ENCODE peak calls at places on chromosomes 2 and 18, in six cellular contexts. One of them, this sample, is unnamed.

GRCh38 chr2:239150125-239151011 is 250.5 kb downstream of the HDAC4 start:
- DNase-seq in transverse colon: no peak
- DNase-seq in HepG2: no peak
- DNase-seq in SK-N-SH: no peak
- DNase-seq in ovary: no peak
- DNase-seq in A549: no peak
- DNase-seq in this sample: peak; percentile 5

GRCh38 chr2:197092431-197092830 is 165.9 kb upstream of the PGAP1 start:
- DNase-seq in transverse colon: peak; percentile 20
- DNase-seq in HepG2: no peak
- DNase-seq in SK-N-SH: peak; percentile 46
- DNase-seq in ovary: peak; percentile 79
- DNase-seq in A549: no peak
- DNase-seq in this sample: peak; percentile 45

GRCh38 chr2:22885245-22885644 is 499.7 kb upstream of the KLHL29 start:
- DNase-seq in transverse colon: no peak
- DNase-seq in HepG2: no peak
- DNase-seq in SK-N-SH: no peak
- DNase-seq in ovary: no peak
- DNase-seq in A549: no peak
- DNase-seq in this sample: no peak

GRCh38 chr2:115910270-115910669 is 1467.8 kb downstream of the DPP10 start:
- DNase-seq in transverse colon: no peak
- DNase-seq in HepG2: no peak
- DNase-seq in SK-N-SH: peak; percentile 6
- DNase-seq in ovary: no peak
- DNase-seq in A549: no peak
- DNase-seq in this sample: no peak

GRCh38 chr2:222433381-222434173 is 9.2 kb downstream of the SGPP2 start:
- DNase-seq in transverse colon: peak; percentile 15
- DNase-seq in HepG2: no peak
- DNase-seq in SK-N-SH: no peak
- DNase-seq in ovary: no peak
- DNase-seq in A549: no peak
- DNase-seq in this sample: no peak

GRCh38 chr2:33412920-33413319 is 63.5 kb upstream of the RASGRP3 start:
- DNase-seq in transverse colon: no peak
- DNase-seq in HepG2: peak; percentile 26
- DNase-seq in SK-N-SH: peak; percentile 18
- DNase-seq in ovary: no peak
- DNase-seq in A549: peak; percentile 55
- DNase-seq in this sample: no peak

GRCh38 chr2:134258684-134259408 is 5.0 kb downstream of the MGAT5 start:
- DNase-seq in transverse colon: peak; percentile 21
- DNase-seq in HepG2: no peak
- DNase-seq in SK-N-SH: no peak
- DNase-seq in ovary: no peak
- DNase-seq in A549: no peak
- DNase-seq in this sample: no peak

GRCh38 chr2:9174771-9175441 is 31.7 kb upstream of the ASAP2 start:
- DNase-seq in transverse colon: no peak
- DNase-seq in HepG2: no peak
- DNase-seq in SK-N-SH: no peak
- DNase-seq in ovary: no peak
- DNase-seq in A549: no peak
- DNase-seq in this sample: no peak

GRCh38 chr2:99336780-99337163 is 417 bp upstream of the EIF5B start:
- DNase-seq in transverse colon: no peak
- DNase-seq in HepG2: no peak
- DNase-seq in SK-N-SH: no peak
- DNase-seq in ovary: no peak
- DNase-seq in A549: no peak
- DNase-seq in this sample: no peak

GRCh38 chr2:56185101-56185581 is 1.4 kb downstream of the CCDC85A start:
- DNase-seq in transverse colon: no peak
- DNase-seq in HepG2: no peak
- DNase-seq in SK-N-SH: peak; percentile 34
- DNase-seq in ovary: no peak
- DNase-seq in A549: peak; percentile 31
- DNase-seq in this sample: peak; percentile 20

GRCh38 chr2:45845566-45845965 is 194.1 kb downstream of the PRKCE start:
- DNase-seq in transverse colon: no peak
- DNase-seq in HepG2: no peak
- DNase-seq in SK-N-SH: peak; percentile 57
- DNase-seq in ovary: no peak
- DNase-seq in A549: no peak
- DNase-seq in this sample: no peak

GRCh38 chr2:142472382-142472781 is 341.6 kb upstream of the LRP1B start:
- DNase-seq in transverse colon: no peak
- DNase-seq in HepG2: peak; percentile 52
- DNase-seq in SK-N-SH: no peak
- DNase-seq in ovary: no peak
- DNase-seq in A549: no peak
- DNase-seq in this sample: no peak

GRCh38 chr2:119756837-119757236 is 2.9 kb upstream of the PTPN4 start:
- DNase-seq in transverse colon: peak; percentile 19
- DNase-seq in HepG2: peak; percentile 57
- DNase-seq in SK-N-SH: no peak
- DNase-seq in ovary: peak; percentile 75
- DNase-seq in A549: no peak
- DNase-seq in this sample: peak; percentile 61

GRCh38 chr2:41042343-41042742 is 590.5 kb upstream of the SLC8A1 start:
- DNase-seq in transverse colon: no peak
- DNase-seq in HepG2: no peak
- DNase-seq in SK-N-SH: no peak
- DNase-seq in ovary: no peak
- DNase-seq in A549: no peak
- DNase-seq in this sample: no peak

GRCh38 chr18:77131100-77131651 is 1.4 kb downstream of the MBP start:
- DNase-seq in transverse colon: peak; percentile 46
- DNase-seq in HepG2: no peak
- DNase-seq in SK-N-SH: no peak
- DNase-seq in ovary: no peak
- DNase-seq in A549: no peak
- DNase-seq in this sample: peak; percentile 44

GRCh38 chr2:223576873-223577272 is 25.3 kb downstream of the SCG2 start:
- DNase-seq in transverse colon: no peak
- DNase-seq in HepG2: no peak
- DNase-seq in SK-N-SH: no peak
- DNase-seq in ovary: peak; percentile 44
- DNase-seq in A549: no peak
- DNase-seq in this sample: peak; percentile 16

GRCh38 chr18:5669585-5669984 is 125.8 kb upstream of the EPB41L3 start:
- DNase-seq in transverse colon: no peak
- DNase-seq in HepG2: no peak
- DNase-seq in SK-N-SH: no peak
- DNase-seq in ovary: no peak
- DNase-seq in A549: no peak
- DNase-seq in this sample: no peak

GRCh38 chr18:37631422-37631821 is 65.8 kb upstream of the CELF4 start:
- DNase-seq in transverse colon: no peak
- DNase-seq in HepG2: no peak
- DNase-seq in SK-N-SH: no peak
- DNase-seq in ovary: no peak
- DNase-seq in A549: no peak
- DNase-seq in this sample: no peak

GRCh38 chr2:47205576-47206141 is 50.6 kb upstream of the STPG4 start:
- DNase-seq in transverse colon: no peak
- DNase-seq in HepG2: no peak
- DNase-seq in SK-N-SH: peak; percentile 77
- DNase-seq in ovary: peak; percentile 57
- DNase-seq in A549: no peak
- DNase-seq in this sample: no peak

GRCh38 chr2:54673501-54673998 is 49.9 kb upstream of the EML6 start:
- DNase-seq in transverse colon: peak; percentile 79
- DNase-seq in HepG2: no peak
- DNase-seq in SK-N-SH: no peak
- DNase-seq in ovary: peak; percentile 89
- DNase-seq in A549: no peak
- DNase-seq in this sample: peak; percentile 79

GRCh38 chr2:43038720-43039099 is 187.7 kb downstream of the ZFP36L2 start:
- DNase-seq in transverse colon: no peak
- DNase-seq in HepG2: no peak
- DNase-seq in SK-N-SH: no peak
- DNase-seq in ovary: no peak
- DNase-seq in A549: no peak
- DNase-seq in this sample: no peak

GRCh38 chr2:8602809-8603208 is 79.0 kb upstream of the ID2 start:
- DNase-seq in transverse colon: no peak
- DNase-seq in HepG2: no peak
- DNase-seq in SK-N-SH: no peak
- DNase-seq in ovary: no peak
- DNase-seq in A549: no peak
- DNase-seq in this sample: no peak

GRCh38 chr2:38652431-38653273 is 13.3 kb upstream of the GALM start:
- DNase-seq in transverse colon: no peak
- DNase-seq in HepG2: no peak
- DNase-seq in SK-N-SH: no peak
- DNase-seq in ovary: no peak
- DNase-seq in A549: no peak
- DNase-seq in this sample: no peak

GRCh38 chr2:16644204-16644925 is 21.3 kb downstream of the CYRIA start:
- DNase-seq in transverse colon: no peak
- DNase-seq in HepG2: no peak
- DNase-seq in SK-N-SH: no peak
- DNase-seq in ovary: no peak
- DNase-seq in A549: no peak
- DNase-seq in this sample: no peak

GRCh38 chr2:157418215-157418614 is 25.7 kb downstream of the CYTIP start:
- DNase-seq in transverse colon: no peak
- DNase-seq in HepG2: no peak
- DNase-seq in SK-N-SH: no peak
- DNase-seq in ovary: no peak
- DNase-seq in A549: no peak
- DNase-seq in this sample: no peak

GRCh38 chr2:156601840-156602551 is 165.8 kb downstream of the GPD2 start:
- DNase-seq in transverse colon: no peak
- DNase-seq in HepG2: no peak
- DNase-seq in SK-N-SH: no peak
- DNase-seq in ovary: no peak
- DNase-seq in A549: no peak
- DNase-seq in this sample: no peak

GRCh38 chr2:73963385-73964120 is 21.2 kb upstream of the TET3 start:
- DNase-seq in transverse colon: no peak
- DNase-seq in HepG2: no peak
- DNase-seq in SK-N-SH: no peak
- DNase-seq in ovary: no peak
- DNase-seq in A549: no peak
- DNase-seq in this sample: no peak

GRCh38 chr2:3594493-3595281 is at the start of gene COLEC11:
- DNase-seq in transverse colon: no peak
- DNase-seq in HepG2: no peak
- DNase-seq in SK-N-SH: peak; percentile 96
- DNase-seq in ovary: peak; percentile 74
- DNase-seq in A549: no peak
- DNase-seq in this sample: no peak
- TF ChIP-seq EP300 in transverse colon: no peak
- TF ChIP-seq EP300 in HepG2: no peak
- TF ChIP-seq EP300 in SK-N-SH: no peak
- TF ChIP-seq EP300 in ovary: no peak
- TF ChIP-seq EP300 in A549: no peak
- TF ChIP-seq EP300 in this sample: no peak

DNA sequence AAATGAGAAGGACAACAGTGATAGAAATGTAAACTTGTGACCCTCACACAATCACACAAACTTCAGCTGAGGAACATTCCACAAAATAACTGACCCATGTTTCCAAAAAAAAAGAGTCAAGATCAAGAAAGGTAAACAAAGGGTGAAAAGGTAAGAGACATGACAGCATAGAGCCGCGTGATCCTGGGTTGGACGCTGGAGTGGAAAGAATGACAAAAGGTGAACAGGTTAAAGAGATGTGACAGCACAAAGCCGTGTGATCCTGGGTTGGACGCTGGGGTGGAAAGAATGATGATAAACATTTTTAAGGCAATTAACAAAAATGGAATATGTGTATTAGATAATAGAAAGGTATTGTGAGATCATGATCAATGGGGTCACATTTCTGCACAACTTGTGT is 110.3 kb downstream of the SNTG2 start:
- DNase-seq in transverse colon: no peak
- DNase-seq in HepG2: no peak
- DNase-seq in SK-N-SH: no peak
- DNase-seq in ovary: no peak
- DNase-seq in A549: no peak
- DNase-seq in this sample: no peak
- TF ChIP-seq EP300 in transverse colon: no peak
- TF ChIP-seq EP300 in HepG2: no peak
- TF ChIP-seq EP300 in SK-N-SH: no peak
- TF ChIP-seq EP300 in ovary: no peak
- TF ChIP-seq EP300 in A549: no peak
- TF ChIP-seq EP300 in this sample: no peak

DNA sequence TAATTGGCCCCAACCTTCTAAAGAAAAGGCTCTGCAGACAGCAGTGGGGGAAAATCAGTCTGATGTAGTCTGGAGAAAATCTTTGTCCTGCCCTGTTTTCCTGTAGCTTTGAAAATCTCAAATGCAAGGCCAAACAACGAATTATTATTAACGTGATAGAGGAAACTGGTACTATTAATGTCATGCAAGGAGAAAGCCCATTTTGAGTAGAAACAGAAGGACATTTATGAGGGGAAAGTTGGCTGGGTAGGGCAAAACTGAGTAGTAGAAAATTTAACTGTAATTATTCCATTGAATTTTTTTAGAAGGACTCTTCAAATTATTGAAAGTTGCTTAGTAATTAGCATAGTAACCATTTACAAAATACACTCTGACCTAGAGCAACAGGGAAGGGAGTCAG is 98.8 kb downstream of the FMNL2 start:
- DNase-seq in transverse colon: no peak
- DNase-seq in HepG2: no peak
- DNase-seq in SK-N-SH: no peak
- DNase-seq in ovary: no peak
- DNase-seq in A549: no peak
- DNase-seq in this sample: no peak
- TF ChIP-seq EP300 in transverse colon: no peak
- TF ChIP-seq EP300 in HepG2: no peak
- TF ChIP-seq EP300 in SK-N-SH: no peak
- TF ChIP-seq EP300 in ovary: no peak
- TF ChIP-seq EP300 in A549: no peak
- TF ChIP-seq EP300 in this sample: no peak

DNA sequence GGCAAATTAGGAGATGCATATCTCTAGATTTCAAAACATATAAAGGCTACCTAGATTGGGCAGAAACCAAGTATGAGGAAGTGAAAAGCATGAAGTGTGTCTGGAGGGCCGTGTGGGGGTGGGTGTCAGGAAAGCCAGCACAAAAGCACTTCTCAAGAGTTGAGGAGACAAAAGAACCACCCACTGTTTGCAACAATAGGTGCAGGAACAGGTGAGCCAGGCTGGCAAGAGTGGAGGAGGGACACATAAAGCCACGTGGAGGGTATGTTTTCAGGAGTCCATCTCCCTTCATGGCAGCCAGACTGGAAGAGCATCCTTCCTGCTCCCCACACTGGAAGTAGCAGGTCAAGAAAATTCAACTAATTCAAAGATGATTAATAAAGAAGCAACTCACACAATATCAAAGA is 96.4 kb downstream of the CERS6 start:
- DNase-seq in transverse colon: no peak
- DNase-seq in HepG2: no peak
- DNase-seq in SK-N-SH: no peak
- DNase-seq in ovary: no peak
- DNase-seq in A549: no peak
- DNase-seq in this sample: no peak
- TF ChIP-seq EP300 in transverse colon: no peak
- TF ChIP-seq EP300 in HepG2: no peak
- TF ChIP-seq EP300 in SK-N-SH: no peak
- TF ChIP-seq EP300 in ovary: no peak
- TF ChIP-seq EP300 in A549: no peak
- TF ChIP-seq EP300 in this sample: no peak

GRCh38 chr2:28717339-28717758 is 34.3 kb upstream of the PPP1CB start:
- DNase-seq in transverse colon: peak; percentile 33
- DNase-seq in HepG2: peak; percentile 23
- DNase-seq in SK-N-SH: no peak
- DNase-seq in ovary: peak; percentile 43
- DNase-seq in A549: no peak
- DNase-seq in this sample: peak; percentile 62
- TF ChIP-seq EP300 in transverse colon: no peak
- TF ChIP-seq EP300 in HepG2: no peak
- TF ChIP-seq EP300 in SK-N-SH: no peak
- TF ChIP-seq EP300 in ovary: no peak
- TF ChIP-seq EP300 in A549: no peak
- TF ChIP-seq EP300 in this sample: no peak

This sample was measured in tibial nerve.